ENCODE peak calls at places on chromosomes 1 and 21, in seven cellular contexts. One of them, this sample, is unnamed.

GRCh38 chr1:115299266-115299665 is 38.8 kb downstream of the NGF start:
- DNase-seq in heart right ventricle: no peak
- DNase-seq in T-cell: no peak
- DNase-seq in CD4-positive, CD25-positive, alpha-beta regulatory T cell: no peak
- DNase-seq in AG08396: no peak
- DNase-seq in GM12864: no peak
- DNase-seq in A673: no peak
- DNase-seq in this sample: no peak

GRCh38 chr1:205088341-205088740 is 4.1 kb upstream of the TMEM81 start:
- DNase-seq in CD4-positive, CD25-positive, alpha-beta regulatory T cell: no peak
- DNase-seq in heart right ventricle: no peak
- DNase-seq in AG08396: no peak
- DNase-seq in GM12864: no peak
- DNase-seq in A673: no peak
- DNase-seq in T-cell: no peak
- DNase-seq in this sample: no peak

GRCh38 chr1:11522400-11523235 is 43.7 kb downstream of the DISP3 start:
- DNase-seq in CD4-positive, CD25-positive, alpha-beta regulatory T cell: no peak
- DNase-seq in A673: no peak
- DNase-seq in AG08396: no peak
- DNase-seq in heart right ventricle: no peak
- DNase-seq in GM12864: no peak
- DNase-seq in T-cell: no peak
- DNase-seq in this sample: no peak

GRCh38 chr1:60583696-60584095 is 498.7 kb upstream of the NFIA start:
- DNase-seq in CD4-positive, CD25-positive, alpha-beta regulatory T cell: no peak
- DNase-seq in heart right ventricle: no peak
- DNase-seq in A673: no peak
- DNase-seq in GM12864: no peak
- DNase-seq in AG08396: no peak
- DNase-seq in T-cell: no peak
- DNase-seq in this sample: no peak

GRCh38 chr1:237574536-237574935 is 316.2 kb downstream of the ZP4 start:
- DNase-seq in T-cell: no peak
- DNase-seq in CD4-positive, CD25-positive, alpha-beta regulatory T cell: no peak
- DNase-seq in GM12864: no peak
- DNase-seq in AG08396: no peak
- DNase-seq in A673: no peak
- DNase-seq in heart right ventricle: no peak
- DNase-seq in this sample: no peak

GRCh38 chr1:11285883-11286734 is 13.1 kb downstream of the UBIAD1 start:
- DNase-seq in heart right ventricle: no peak
- DNase-seq in GM12864: no peak
- DNase-seq in CD4-positive, CD25-positive, alpha-beta regulatory T cell: no peak
- DNase-seq in T-cell: no peak
- DNase-seq in AG08396: no peak
- DNase-seq in A673: no peak
- DNase-seq in this sample: no peak

GRCh38 chr1:182330303-182330702 is 61.3 kb downstream of the GLUL start:
- DNase-seq in A673: no peak
- DNase-seq in CD4-positive, CD25-positive, alpha-beta regulatory T cell: no peak
- DNase-seq in GM12864: no peak
- DNase-seq in AG08396: no peak
- DNase-seq in T-cell: no peak
- DNase-seq in heart right ventricle: no peak
- DNase-seq in this sample: no peak

GRCh38 chr1:43269627-43270375 is at the start of gene TMEM125:
- DNase-seq in AG08396: peak
- DNase-seq in T-cell: no peak
- DNase-seq in A673: no peak
- DNase-seq in CD4-positive, CD25-positive, alpha-beta regulatory T cell: no peak
- DNase-seq in GM12864: no peak
- DNase-seq in heart right ventricle: no peak
- DNase-seq in this sample: no peak

GRCh38 chr21:35017256-35017655 is 31.8 kb downstream of the RUNX1 start:
- DNase-seq in GM12864: no peak
- DNase-seq in CD4-positive, CD25-positive, alpha-beta regulatory T cell: no peak
- DNase-seq in A673: no peak
- DNase-seq in AG08396: no peak
- DNase-seq in heart right ventricle: no peak
- DNase-seq in T-cell: no peak
- DNase-seq in this sample: no peak